ENCODE peak calls at places on chromosome 21, in five cellular contexts. N, F, K, A and P are unnamed samples.
A peak's percentile ranks its signal among the peaks of the same experiment; 100 is the strongest.

GRCh38 chr21:21907271-21907670 is 909.1 kb downstream of the NCAM2 start:
- DNase-seq in N (no peak), F (no peak), K (no peak), A (no peak), P (no peak)

GRCh38 chr21:46561448-46562095 is 43.3 kb downstream of the S100B start:
- DNase-seq in N (no peak), F (no peak), K (no peak), A (no peak), P (no peak)

GRCh38 chr21:34222031-34222335 is 141.8 kb upstream of the KCNE2 start:
- DNase-seq in N (no peak), F (no peak), K (no peak), A (no peak), P (no peak)

GRCh38 chr21:25373126-25374082 is 233.9 kb downstream of the MRPL39 start:
- DNase-seq in N (no peak), F (no peak), K (no peak), A (no peak), P (no peak)

GRCh38 chr21:41170442-41170841 is 2.5 kb downstream of the BACE2 start:
- DNase-seq in N (no peak), F (peak; percentile 41), K (no peak), A (peak; percentile 50), P (peak; percentile 31)

GRCh38 chr21:23507501-23507900 is 2099.8 kb downstream of the MRPL39 start:
- DNase-seq in N (no peak), F (no peak), K (no peak), A (no peak), P (no peak)

GRCh38 chr21:16536661-16537359 is 807.0 kb downstream of the USP25 start:
- DNase-seq in N (no peak), F (no peak), K (no peak), A (no peak), P (no peak)

GRCh38 chr21:43779660-43780059 is 3.6 kb upstream of the CSTB start:
- DNase-seq in N (no peak), F (peak; percentile 36), K (no peak), A (no peak), P (no peak)

GRCh38 chr21:28723666-28724065 is 269.0 kb downstream of the LTN1 start:
- DNase-seq in N (no peak), F (no peak), K (no peak), A (no peak), P (no peak)

GRCh38 chr21:29817450-29817849 is 122.3 kb downstream of the GRIK1 start:
- DNase-seq in N (no peak), F (no peak), K (no peak), A (no peak), P (no peak)

GRCh38 chr21:25857308-25858099 is 122.7 kb downstream of the GABPA start:
- DNase-seq in N (no peak), F (no peak), K (no peak), A (no peak), P (no peak)

GRCh38 chr21:15063081-15063820 is 1.5 kb downstream of the NRIP1 start:
- DNase-seq in N (no peak), F (peak; percentile 20), K (no peak), A (no peak), P (no peak)

GRCh38 chr21:36994501-36995189 is 11.9 kb upstream of the RIPPLY3 start:
- DNase-seq in N (no peak), F (no peak), K (no peak), A (no peak), P (no peak)

GRCh38 chr21:23986214-23986613 is 1621.1 kb downstream of the MRPL39 start:
- DNase-seq in N (no peak), F (no peak), K (no peak), A (no peak), P (no peak)

GRCh38 chr21:31456201-31456600 is 112.1 kb upstream of the TIAM1 start:
- DNase-seq in N (no peak), F (no peak), K (no peak), A (no peak), P (no peak)

GRCh38 chr21:35048183-35048601 is 910 bp downstream of the RUNX1 start:
- DNase-seq in N (peak; percentile 28), F (peak; percentile 66), K (no peak), A (no peak), P (no peak)

GRCh38 chr21:25691931-25692330 is 42.8 kb downstream of the ATP5PF start:
- DNase-seq in N (no peak), F (no peak), K (no peak), A (no peak), P (no peak)

GRCh38 chr21:43940672-43941071 is 71.4 kb upstream of the TRAPPC10 start:
- DNase-seq in N (no peak), F (no peak), K (no peak), A (no peak), P (no peak)

GRCh38 chr21:35923971-35924370 is 136.4 kb downstream of the SETD4 start:
- DNase-seq in N (no peak), F (no peak), K (no peak), A (no peak), P (no peak)

GRCh38 chr21:44255519-44255981 is 6.1 kb downstream of the DNMT3L start:
- DNase-seq in N (no peak), F (no peak), K (peak; percentile 34), A (no peak), P (no peak)

GRCh38 chr21:45320991-45321656 is 33.4 kb upstream of the POFUT2 start:
- DNase-seq in N (no peak), F (no peak), K (peak; percentile 54), A (no peak), P (no peak)
- H3K4me1 ChIP-seq in N (peaks cover 41% of the 10 kb centered on the region), F (no peaks in the 10 kb centered on the region), K (peaks cover 49% of the 10 kb centered on the region), A (no peaks in the 10 kb centered on the region), P (peaks cover 74% of the 10 kb centered on the region)

DNA sequence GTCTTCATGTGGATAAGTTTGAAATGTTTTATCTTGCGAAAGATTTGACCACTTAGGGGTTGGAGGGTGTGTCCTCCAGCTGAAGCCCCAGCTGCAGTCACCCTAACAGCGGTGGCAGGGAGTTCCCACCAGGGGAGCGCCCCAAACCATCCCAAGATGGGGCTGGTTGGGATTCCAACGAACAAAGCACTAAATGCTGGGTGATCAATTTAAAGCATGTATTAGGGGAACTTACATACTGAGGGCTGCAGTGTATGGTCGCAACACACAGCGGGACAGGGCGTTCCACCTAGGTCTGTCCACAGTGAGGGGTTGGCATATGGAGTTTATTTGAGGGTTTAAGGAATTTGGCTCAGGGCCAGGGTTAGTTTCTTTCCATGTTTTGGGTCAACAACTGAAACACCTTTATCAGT is 26.3 kb downstream of the SLC37A1 start:
- DNase-seq in N (no peak), F (peak; percentile 34), K (peak; percentile 53), A (no peak), P (no peak)
- TF ChIP-seq CTCF in N (no peak), F (peak; percentile 54), K (no peak), A (no peak), P (no peak)

GRCh38 chr21:42231761-42232160 is 12.8 kb downstream of the ABCG1 start:
- DNase-seq in N (no peak), F (no peak), K (no peak), A (no peak), P (no peak)

GRCh38 chr21:42228709-42229220 is 9.8 kb downstream of the ABCG1 start:
- DNase-seq in N (no peak), F (no peak), K (no peak), A (no peak), P (no peak)

GRCh38 chr21:42227909-42228708 is 9.2 kb downstream of the ABCG1 start:
- DNase-seq in N (peak; percentile 79), F (peak; percentile 96), K (peak; percentile 96), A (peak; percentile 40), P (peak; percentile 92)

GRCh38 chr21:42230636-42231035 is 11.7 kb downstream of the ABCG1 start:
- DNase-seq in N (no peak), F (no peak), K (no peak), A (no peak), P (no peak)

GRCh38 chr21:42229676-42230075 is 10.7 kb downstream of the ABCG1 start:
- DNase-seq in N (no peak), F (no peak), K (no peak), A (no peak), P (no peak)
- H3K4me1 ChIP-seq in N (peaks cover 60% of the 10 kb centered on the region), F (peaks cover 92% of the 10 kb centered on the region), K (peaks cover 77% of the 10 kb centered on the region), A (peaks cover 10% of the 10 kb centered on the region), P (peaks cover 76% of the 10 kb centered on the region)

GRCh38 chr21:39088831-39089380 is 94.3 kb downstream of the PSMG1 start:
- DNase-seq in N (no peak), F (no peak), K (no peak), A (no peak), P (peak; percentile 47)
- TF ChIP-seq CTCF in N (no peak), F (peak; percentile 20), K (no peak), A (no peak), P (peak; percentile 36)

DNA sequence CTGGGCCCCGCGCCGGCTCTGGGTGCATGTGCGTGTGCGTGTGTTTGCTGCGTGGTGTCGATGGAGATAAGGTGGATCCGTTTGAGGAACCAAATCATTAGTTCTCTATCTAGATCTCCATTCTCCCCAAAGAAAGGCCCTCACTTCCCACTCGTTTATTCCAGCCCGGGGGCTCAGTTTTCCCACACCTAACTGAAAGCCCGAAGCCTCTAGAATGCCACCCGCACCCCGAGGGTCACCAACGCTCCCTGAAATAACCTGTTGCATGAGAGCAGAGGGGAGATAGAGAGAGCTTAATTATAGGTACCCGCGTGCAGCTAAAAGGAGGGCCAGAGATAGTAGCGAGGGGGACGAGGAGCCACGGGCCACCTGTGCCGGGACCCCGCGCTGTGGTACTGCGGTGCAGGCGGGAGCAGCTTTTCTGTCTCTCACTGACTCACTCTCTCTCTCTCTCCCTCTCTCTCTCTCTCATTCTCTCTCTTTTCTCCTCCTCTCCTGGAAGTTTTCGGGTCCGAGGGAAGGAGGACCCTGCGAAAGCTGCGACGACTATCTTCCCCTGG is 644 bp downstream of the OLIG2 start:
- DNase-seq in N (no peak), F (no peak), K (no peak), A (no peak), P (no peak)
- H3K4me1 ChIP-seq in N (peaks cover 39% of the 10 kb centered on the region), F (no peaks in the 10 kb centered on the region), K (peaks cover 68% of the 10 kb centered on the region), A (no peaks in the 10 kb centered on the region), P (peaks cover 59% of the 10 kb centered on the region)